ENCODE peak calls at places on chromosomes 3 and 15, in seven cellular contexts. Q, J, Y, Z, F, X and C are unnamed samples.

GRCh38 chr3:34882764-34883163 is 756.6 kb upstream of the ARPP21 start:
- DNase-seq in Y (no peak), F (no peak), J (no peak), Q (no peak), Z (no peak), X (no peak), C (no peak)

GRCh38 chr3:171039674-171040073 is 13.2 kb upstream of the SLC2A2 start:
- DNase-seq in Z (no peak), Q (no peak), Y (no peak), J (no peak), F (no peak), X (no peak), C (no peak)

GRCh38 chr3:123582315-123582714 is 2.5 kb downstream of the HACD2 start:
- DNase-seq in Z (no peak), J (no peak), Y (no peak), F (no peak), X (no peak), Q (no peak), C (no peak)

GRCh38 chr3:41222012-41222411 is 22.7 kb downstream of the CTNNB1 start:
- DNase-seq in X (no peak), F (no peak), Q (no peak), J (no peak), Y (no peak), Z (no peak), C (no peak)

GRCh38 chr3:105594219-105594618 is 227.5 kb downstream of the ALCAM start:
- DNase-seq in X (peak; percentile 15), Z (peak; percentile 31), Q (no peak), J (no peak), F (no peak), Y (no peak), C (no peak)

GRCh38 chr15:80588801-80589200 is 106.3 kb upstream of the ABHD17C start:
- DNase-seq in J (no peak), X (peak; percentile 95), Y (no peak), Z (peak; percentile 94), Q (no peak), F (no peak), C (peak; percentile 90)

GRCh38 chr3:19213608-19214220 is 65.4 kb downstream of the KCNH8 start:
- DNase-seq in J (peak; percentile 58), X (no peak), Y (no peak), Q (no peak), Z (no peak), F (no peak), C (no peak)

GRCh38 chr15:92901053-92901761 is 1.1 kb downstream of the CHD2 start:
- DNase-seq in J (no peak), X (no peak), Y (no peak), Z (no peak), Q (no peak), F (no peak), C (no peak)

GRCh38 chr15:29698030-29698701 is 124.1 kb downstream of the TJP1 start:
- DNase-seq in J (no peak), Q (no peak), Y (no peak), F (no peak), Z (peak; percentile 82), X (peak; percentile 37), C (peak; percentile 26)

GRCh38 chr3:155232605-155233004 is 60.9 kb downstream of the STRIT1 start:
- DNase-seq in X (peak; percentile 34), F (peak; percentile 89), Q (peak; percentile 18), Y (peak; percentile 90), J (no peak), Z (peak; percentile 97), C (no peak)

GRCh38 chr3:185932213-185932612 is 5.6 kb downstream of the TRA2B start:
- DNase-seq in Q (no peak), J (no peak), X (no peak), F (no peak), Y (no peak), Z (no peak), C (no peak)

GRCh38 chr15:40695469-40695910 is 516 bp downstream of the RAD51 start:
- DNase-seq in J (no peak), F (no peak), X (no peak), Q (no peak), Y (no peak), Z (no peak), C (no peak)

GRCh38 chr3:28745904-28746617 is 397.4 kb upstream of the AZI2 start:
- DNase-seq in Y (no peak), X (no peak), J (no peak), Q (no peak), F (no peak), Z (no peak), C (no peak)

GRCh38 chr3:11272913-11273574 is 847 bp downstream of the ATG7 start:
- DNase-seq in Y (no peak), Z (no peak), J (no peak), X (no peak), F (no peak), Q (no peak), C (no peak)

GRCh38 chr3:28388978-28389377 is 40.4 kb upstream of the AZI2 start:
- DNase-seq in Z (no peak), Q (no peak), X (no peak), F (no peak), J (no peak), Y (no peak), C (no peak)

GRCh38 chr3:60932669-60933068 is 318.6 kb downstream of the FHIT start:
- DNase-seq in F (no peak), J (no peak), Y (no peak), Z (no peak), Q (no peak), X (no peak), C (no peak)

GRCh38 chr15:52466134-52466701 is 62.5 kb downstream of the MYO5A start:
- DNase-seq in F (no peak), Y (no peak), J (peak; percentile 92), Z (no peak), Q (no peak), X (no peak), C (no peak)

GRCh38 chr15:77002436-77002835 is 7.5 kb downstream of the PSTPIP1 start:
- DNase-seq in Q (no peak), X (no peak), F (no peak), Z (no peak), J (peak; percentile 76), Y (no peak), C (no peak)

GRCh38 chr3:105906834-105907233 is 38.0 kb upstream of the CBLB start:
- DNase-seq in X (peak; percentile 1), Y (peak; percentile 85), Z (peak; percentile 35), Q (peak; percentile 40), J (no peak), F (peak; percentile 80), C (peak; percentile 77)

GRCh38 chr3:136251511-136251910 is 1.4 kb downstream of the PCCB start:
- DNase-seq in Y (no peak), J (no peak), Z (no peak), Q (no peak), F (no peak), X (no peak), C (no peak)
- TF ChIP-seq CTCF in Y (no peak), J (no peak), Z (no peak), Q (no peak), F (no peak), X (no peak), C (no peak)

GRCh38 chr3:113310960-113311359 is 99.6 kb downstream of the BOC start:
- DNase-seq in J (no peak), Z (no peak), Y (no peak), Q (no peak), F (no peak), X (no peak), C (no peak)
- H3K4me3 ChIP-seq in J (no peak overlapping the region), Z (no peak overlapping the region), Y (no peak overlapping the region), Q (no peak overlapping the region), F (no peak overlapping the region), X (no peak overlapping the region), C (no peak overlapping the region)

DNA sequence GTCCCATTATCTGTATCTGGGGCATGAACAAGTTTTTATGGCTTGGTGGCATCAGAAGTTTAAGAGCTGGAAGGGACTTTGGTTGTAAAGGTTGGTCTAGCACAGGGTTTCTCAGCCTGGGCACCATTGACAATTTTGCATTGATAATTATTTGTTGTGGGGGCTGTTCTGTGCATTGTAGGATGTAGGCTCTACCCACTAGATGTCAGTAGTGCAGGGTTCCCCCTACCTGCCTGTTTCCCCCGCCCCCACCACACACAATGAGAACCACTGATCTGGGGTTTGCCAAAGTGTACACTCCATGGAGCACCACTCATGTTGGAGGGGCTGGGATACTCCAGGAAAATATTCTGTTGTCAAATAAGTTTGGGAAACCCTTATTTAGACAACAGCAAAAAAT is 42.7 kb downstream of the PLCL2 start:
- DNase-seq in F (no peak), Q (no peak), X (no peak), J (no peak), Y (no peak), Z (no peak), C (no peak)
- TF ChIP-seq CTCF in F (no peak), Q (no peak), X (no peak), J (no peak), Y (no peak), Z (no peak), C (no peak)

GRCh38 chr15:41893422-41894250 is at the start of gene SPTBN5:
- DNase-seq in Z (no peak), Q (no peak), X (no peak), Y (no peak), J (no peak), F (no peak), C (no peak)
- H3K4me3 ChIP-seq in Z (peak within 1 kb of the TSS; percentile 13), Q (peak within 1 kb of the TSS; percentile 58), X (no peak within 1 kb of the TSS), Y (peak within 1 kb of the TSS; percentile 46), J (no peak within 1 kb of the TSS), F (peak within 1 kb of the TSS; percentile 59), C (peak within 1 kb of the TSS; percentile 8)

GRCh38 chr15:43524254-43524847 is 6.9 kb downstream of the MAP1A start:
- DNase-seq in Q (no peak), Z (no peak), Y (no peak), J (no peak), X (no peak), F (peak; percentile 55), C (no peak)
- TF ChIP-seq CTCF in Q (no peak), Z (no peak), Y (no peak), J (no peak), X (no peak), F (no peak), C (no peak)